ENCODE peak calls at places on chromosomes 7 and 10, in seven cellular contexts. O is mesenchymal stem cell, W is NT2/D1, I is fibroblast of lung, E is PC-3, V is transverse colon, H is aorta. D is an unnamed sample.

GRCh38 chr10:121899727-121900126 is 28.1 kb downstream of the ATE1 start:
- DNase-seq in O (no peak), W (no peak), I (peak; percentile 59), E (no peak), V (no peak), H (no peak), D (no peak)

GRCh38 chr10:109963439-109963838 is 40.1 kb upstream of the XPNPEP1 start:
- DNase-seq in O (no peak), W (no peak), I (no peak), E (no peak), V (no peak), H (no peak), D (peak; percentile 90)

GRCh38 chr10:27603104-27603503 is 99.0 kb downstream of the RAB18 start:
- DNase-seq in O (no peak), W (no peak), I (no peak), E (no peak), V (no peak), H (no peak), D (no peak)

GRCh38 chr10:130497056-130498010 is 361.1 kb downstream of the GLRX3 start:
- DNase-seq in O (no peak), W (no peak), I (no peak), E (no peak), V (no peak), H (no peak), D (no peak)

GRCh38 chr7:87370660-87371180 is 25.3 kb downstream of the CROT start:
- DNase-seq in O (peak; percentile 58), W (no peak), I (peak; percentile 55), E (peak; percentile 36), V (no peak), H (no peak), D (peak; percentile 46)

GRCh38 chr10:17340144-17340829 is 112.2 kb downstream of the VIM start:
- DNase-seq in O (no peak), W (no peak), I (no peak), E (no peak), V (no peak), H (no peak), D (no peak)

GRCh38 chr10:44895280-44895679 is 15.9 kb upstream of the TMEM72 start:
- DNase-seq in O (no peak), W (no peak), I (no peak), E (no peak), V (no peak), H (no peak), D (no peak)

GRCh38 chr10:21068025-21068656 is 171.0 kb upstream of the NEBL start:
- DNase-seq in O (no peak), W (no peak), I (no peak), E (no peak), V (no peak), H (no peak), D (no peak)

GRCh38 chr7:70142247-70142932 is 544.1 kb downstream of the AUTS2 start:
- DNase-seq in O (no peak), W (no peak), I (no peak), E (no peak), V (no peak), H (no peak), D (peak; percentile 47)

GRCh38 chr10:18293536-18294510 is 153.6 kb downstream of the CACNB2 start:
- DNase-seq in O (no peak), W (no peak), I (no peak), E (no peak), V (no peak), H (no peak), D (no peak)

GRCh38 chr7:140656548-140657515 is 15.9 kb upstream of the ADCK2 start:
- DNase-seq in O (peak; percentile 92), W (no peak), I (no peak), E (peak; percentile 74), V (peak; percentile 81), H (peak; percentile 66), D (peak; percentile 88)

GRCh38 chr7:145718129-145718528 is 398.5 kb upstream of the CNTNAP2 start:
- DNase-seq in O (no peak), W (peak; percentile 64), I (no peak), E (no peak), V (no peak), H (no peak), D (no peak)

GRCh38 chr7:38893061-38893460 is 15.9 kb downstream of the VPS41 start:
- DNase-seq in O (no peak), W (no peak), I (peak; percentile 26), E (peak; percentile 69), V (no peak), H (no peak), D (no peak)

GRCh38 chr7:6096581-6096980 is 65.4 kb downstream of the ANKRD61 start:
- DNase-seq in O (no peak), W (no peak), I (no peak), E (no peak), V (no peak), H (no peak), D (no peak)

GRCh38 chr10:101818958-101819633 is 852 bp upstream of the OGA start:
- DNase-seq in O (peak; percentile 13), W (no peak), I (no peak), E (peak; percentile 14), V (peak; percentile 49), H (no peak), D (no peak)

GRCh38 chr10:89032141-89032814 is 41.7 kb downstream of the FAS start:
- DNase-seq in O (peak; percentile 69), W (peak; percentile 11), I (peak; percentile 86), E (peak; percentile 77), V (no peak), H (no peak), D (peak; percentile 82)

GRCh38 chr7:116782177-116782711 is 80.1 kb upstream of the CAPZA2 start:
- DNase-seq in O (no peak), W (peak; percentile 77), I (peak; percentile 89), E (peak; percentile 46), V (no peak), H (no peak), D (peak; percentile 88)

GRCh38 chr10:37067576-37067975 is 57.8 kb upstream of the ANKRD30A start:
- DNase-seq in O (no peak), W (no peak), I (no peak), E (peak; percentile 95), V (no peak), H (no peak), D (no peak)

GRCh38 chr10:34796133-34796532 is 19.0 kb downstream of the PARD3 start:
- DNase-seq in O (no peak), W (no peak), I (no peak), E (no peak), V (no peak), H (no peak), D (no peak)

GRCh38 chr7:128767475-128768110 is 8.0 kb downstream of the OPN1SW start:
- DNase-seq in O (no peak), W (no peak), I (peak; percentile 18), E (no peak), V (no peak), H (no peak), D (no peak)

GRCh38 chr10:79149662-79150443 is 81.1 kb downstream of the ZMIZ1 start:
- DNase-seq in O (peak; percentile 68), W (no peak), I (peak; percentile 73), E (peak; percentile 100), V (peak; percentile 84), H (peak; percentile 85), D (peak; percentile 62)

GRCh38 chr10:131747251-131747650 is 153.6 kb upstream of the PPP2R2D start:
- DNase-seq in O (no peak), W (no peak), I (no peak), E (no peak), V (no peak), H (peak; percentile 17), D (no peak)

GRCh38 chr7:43834463-43835251 is 34.7 kb downstream of the MRPS24 start:
- DNase-seq in O (peak; percentile 57), W (no peak), I (peak; percentile 32), E (peak; percentile 46), V (no peak), H (no peak), D (no peak)

GRCh38 chr10:96387151-96387550 is 28.3 kb upstream of the OPALIN start:
- DNase-seq in O (no peak), W (no peak), I (peak; percentile 59), E (no peak), V (no peak), H (no peak), D (peak; percentile 43)

GRCh38 chr10:77531441-77532001 is 106.1 kb downstream of the KCNMA1 start:
- DNase-seq in O (peak; percentile 92), W (no peak), I (peak; percentile 88), E (peak; percentile 99), V (no peak), H (peak; percentile 85), D (peak; percentile 83)

GRCh38 chr7:157803906-157804305 is 467.1 kb downstream of the DNAJB6 start:
- DNase-seq in O (no peak), W (no peak), I (no peak), E (no peak), V (no peak), H (no peak), D (no peak)

GRCh38 chr7:151719895-151720238 is 157.0 kb downstream of the PRKAG2 start:
- DNase-seq in O (no peak), W (no peak), I (no peak), E (no peak), V (no peak), H (no peak), D (no peak)
- H3K4me3 ChIP-seq in O (no peak overlapping the region), W (no peak overlapping the region), I (no peak overlapping the region), E (no peak overlapping the region), V (no peak overlapping the region), H (no peak overlapping the region), D (no peak overlapping the region)

GRCh38 chr10:126593968-126594701 is 76.4 kb downstream of the C10orf90 start:
- DNase-seq in O (no peak), W (no peak), I (no peak), E (no peak), V (no peak), H (no peak), D (no peak)
- H3K27me3 ChIP-seq in O (no peaks in the 10 kb centered on the region), W (no peaks in the 10 kb centered on the region), I (no peaks in the 10 kb centered on the region), E (no peaks in the 10 kb centered on the region), V (no peaks in the 10 kb centered on the region), H (no peaks in the 10 kb centered on the region), D (no peaks in the 10 kb centered on the region)

GRCh38 chr7:155131090-155131489 is 61.0 kb downstream of the HTR5A start:
- DNase-seq in O (no peak), W (no peak), I (no peak), E (no peak), V (no peak), H (no peak), D (no peak)
- H3K4me1 ChIP-seq in O (no peaks in the 10 kb centered on the region), W (no peaks in the 10 kb centered on the region), I (no peaks in the 10 kb centered on the region), E (no peaks in the 10 kb centered on the region), V (no peaks in the 10 kb centered on the region), H (no peaks in the 10 kb centered on the region), D (no peaks in the 10 kb centered on the region)

GRCh38 chr10:3828404-3829192 is 43.6 kb upstream of the KLF6 start:
- DNase-seq in O (peak; percentile 84), W (no peak), I (peak; percentile 79), E (peak; percentile 31), V (no peak), H (peak; percentile 60), D (peak; percentile 87)

GRCh38 chr10:3827266-3827665 is 42.3 kb upstream of the KLF6 start:
- DNase-seq in O (no peak), W (no peak), I (no peak), E (no peak), V (no peak), H (no peak), D (no peak)

GRCh38 chr10:3827768-3828403 is 42.9 kb upstream of the KLF6 start:
- DNase-seq in O (no peak), W (no peak), I (no peak), E (no peak), V (no peak), H (no peak), D (no peak)

GRCh38 chr10:3830946-3831345 is 45.9 kb upstream of the KLF6 start:
- DNase-seq in O (peak; percentile 68), W (no peak), I (no peak), E (no peak), V (no peak), H (no peak), D (peak; percentile 60)

GRCh38 chr10:3829193-3830050 is 44.4 kb upstream of the KLF6 start:
- DNase-seq in O (no peak), W (peak; percentile 49), I (no peak), E (no peak), V (no peak), H (no peak), D (no peak)
- H3K4me3 ChIP-seq in O (no peak overlapping the region), W (no peak overlapping the region), I (no peak overlapping the region), E (peak overlapping the region; percentile 71), V (no peak overlapping the region), H (no peak overlapping the region), D (peak overlapping the region; percentile 80)

D was measured in adipocyte.